ENCODE peak calls at places on chromosomes 4 and X, in eight cellular contexts. I is neural progenitor cell; O is effector memory CD8-positive, alpha-beta T cell; B is D341Med; K is pons; Z is activated CD4-positive, CD25-positive, alpha-beta regulatory T cell; C is chondrocyte; U is HTR-8/SVneo. N is an unnamed sample.
A peak's percentile ranks its signal among the peaks of the same experiment; 100 is the strongest.

GRCh38 chrX:19888419-19888879 is 1.0 kb upstream of the SH3KBP1 start:
- DNase-seq in I (peak; percentile 64), O (peak; percentile 38), B (peak; percentile 60), K (peak; percentile 82), Z (no peak), C (no peak), U (peak; percentile 50), N (peak; percentile 35)

GRCh38 chrX:129706395-129707072 is 32.2 kb upstream of the XPNPEP2 start:
- DNase-seq in I (no peak), O (no peak), B (no peak), K (peak; percentile 84), Z (no peak), C (no peak), U (no peak), N (peak; percentile 42)

GRCh38 chrX:76148011-76148665 is 24.7 kb upstream of the PBDC1 start:
- DNase-seq in I (no peak), O (peak; percentile 3), B (no peak), K (peak; percentile 9), Z (no peak), C (no peak), U (no peak), N (peak; percentile 4)

GRCh38 chrX:13085533-13085932 is 41.1 kb upstream of the FAM9C start:
- DNase-seq in I (no peak), O (peak; percentile 20), B (no peak), K (no peak), Z (no peak), C (no peak), U (no peak), N (no peak)

GRCh38 chrX:13702390-13702789 is 13.5 kb downstream of the RAB9A start:
- DNase-seq in I (no peak), O (no peak), B (no peak), K (no peak), Z (no peak), C (no peak), U (no peak), N (no peak)

GRCh38 chr4:22488136-22488535 is 27.7 kb downstream of the ADGRA3 start:
- DNase-seq in I (no peak), O (no peak), B (no peak), K (no peak), Z (no peak), C (no peak), U (no peak), N (no peak)

GRCh38 chr4:119268466-119268865 is 53.5 kb downstream of the FABP2 start:
- DNase-seq in I (no peak), O (no peak), B (no peak), K (no peak), Z (no peak), C (no peak), U (no peak), N (no peak)

GRCh38 chr4:48342559-48342878 is 1.2 kb downstream of the SLAIN2 start:
- DNase-seq in I (no peak), O (no peak), B (no peak), K (no peak), Z (no peak), C (no peak), U (no peak), N (no peak)

GRCh38 chr4:94577136-94577535 is 125.4 kb downstream of the PDLIM5 start:
- DNase-seq in I (peak; percentile 94), O (no peak), B (peak; percentile 76), K (peak; percentile 80), Z (no peak), C (no peak), U (no peak), N (peak; percentile 69)

GRCh38 chrX:47637546-47638195 is 7.9 kb upstream of the CFP start:
- DNase-seq in I (peak; percentile 61), O (no peak), B (no peak), K (peak; percentile 37), Z (no peak), C (no peak), U (no peak), N (peak; percentile 32)

GRCh38 chrX:49171752-49172279 is at the start of gene PLP2:
- DNase-seq in I (peak; percentile 43), O (peak; percentile 31), B (peak; percentile 75), K (no peak), Z (peak; percentile 59), C (no peak), U (peak; percentile 56), N (peak; percentile 50)

GRCh38 chrX:19855700-19856381 is 31.6 kb downstream of the SH3KBP1 start:
- DNase-seq in I (no peak), O (no peak), B (no peak), K (no peak), Z (no peak), C (no peak), U (no peak), N (no peak)

GRCh38 chr4:143354990-143355389 is 18.3 kb downstream of the GAB1 start:
- DNase-seq in I (no peak), O (no peak), B (no peak), K (no peak), Z (no peak), C (no peak), U (no peak), N (no peak)

GRCh38 chr4:8646296-8647093 is 53.9 kb downstream of the CPZ start:
- DNase-seq in I (peak; percentile 78), O (no peak), B (peak; percentile 11), K (no peak), Z (no peak), C (peak; percentile 69), U (no peak), N (no peak)

GRCh38 chr4:8255698-8256441 is 13.7 kb upstream of the HTRA3 start:
- DNase-seq in I (no peak), O (no peak), B (no peak), K (no peak), Z (no peak), C (no peak), U (no peak), N (no peak)

GRCh38 chr4:1985780-1986577 is 22.8 kb downstream of the NELFA start:
- DNase-seq in I (no peak), O (no peak), B (peak; percentile 36), K (no peak), Z (no peak), C (peak; percentile 89), U (no peak), N (no peak)

GRCh38 chr4:20506827-20507226 is 193.4 kb upstream of the PACRGL start:
- DNase-seq in I (no peak), O (no peak), B (no peak), K (no peak), Z (no peak), C (no peak), U (no peak), N (no peak)

GRCh38 chr4:113327513-113327912 is 278.1 kb downstream of the ANK2 start:
- DNase-seq in I (no peak), O (no peak), B (no peak), K (no peak), Z (no peak), C (no peak), U (no peak), N (no peak)

GRCh38 chrX:101257448-101258259 is 33.5 kb downstream of the TAF7L start:
- DNase-seq in I (no peak), O (no peak), B (no peak), K (no peak), Z (no peak), C (no peak), U (no peak), N (no peak)